ENCODE peak calls at places on chromosomes 5 and 9, in ten cellular contexts. T, E, U, C, M, A, F, I, Y and P are unnamed samples.

GRCh38 chr5:55276771-55277170 is 30.7 kb downstream of the DHX29 start:
- DNase-seq in T (no peak), E (peak; percentile 40), U (no peak), C (no peak), M (no peak), A (no peak), F (no peak), I (no peak), Y (no peak), P (no peak)

GRCh38 chr9:137029058-137029922 is 1.3 kb upstream of the ABCA2 start:
- DNase-seq in T (peak; percentile 86), E (peak; percentile 26), U (peak; percentile 88), C (no peak), M (peak; percentile 77), A (peak; percentile 53), F (peak; percentile 85), I (peak; percentile 88), Y (peak; percentile 89), P (peak; percentile 92)

GRCh38 chr5:80763211-80763610 is 108.4 kb upstream of the DHFR start:
- DNase-seq in T (no peak), E (peak; percentile 19), U (no peak), C (no peak), M (no peak), A (peak; percentile 74), F (no peak), I (no peak), Y (no peak), P (no peak)

GRCh38 chr5:72556351-72557146 is 49.3 kb upstream of the ZNF366 start:
- DNase-seq in T (peak; percentile 89), E (peak; percentile 61), U (peak; percentile 69), C (peak; percentile 5), M (peak; percentile 52), A (peak; percentile 8), F (peak; percentile 53), I (peak; percentile 82), Y (peak; percentile 41), P (no peak)

GRCh38 chr5:58259685-58260152 is 200.2 kb downstream of the PLK2 start:
- DNase-seq in T (no peak), E (peak; percentile 98), U (no peak), C (no peak), M (no peak), A (no peak), F (peak; percentile 46), I (no peak), Y (no peak), P (no peak)

GRCh38 chr5:140881889-140882590 is at the start of gene PCDHA13:
- DNase-seq in T (peak; percentile 57), E (no peak), U (no peak), C (no peak), M (no peak), A (no peak), F (no peak), I (no peak), Y (no peak), P (no peak)

GRCh38 chr5:139404484-139404840 is 573 bp upstream of the SPATA24 start:
- DNase-seq in T (no peak), E (no peak), U (no peak), C (no peak), M (no peak), A (no peak), F (no peak), I (no peak), Y (no peak), P (no peak)

GRCh38 chr9:131422241-131422792 is 28.4 kb downstream of the PRRC2B start:
- DNase-seq in T (no peak), E (no peak), U (no peak), C (no peak), M (peak; percentile 33), A (peak; percentile 82), F (no peak), I (peak; percentile 61), Y (peak; percentile 27), P (no peak)

GRCh38 chr9:77440057-77440456 is 208.1 kb downstream of the GNA14 start:
- DNase-seq in T (peak; percentile 51), E (peak; percentile 62), U (no peak), C (no peak), M (no peak), A (no peak), F (no peak), I (no peak), Y (no peak), P (no peak)

GRCh38 chr5:177397875-177398390 is 2.5 kb downstream of the PFN3 start:
- DNase-seq in T (no peak), E (no peak), U (no peak), C (no peak), M (no peak), A (no peak), F (no peak), I (no peak), Y (no peak), P (no peak)

GRCh38 chr9:1927546-1927945 is 87.6 kb upstream of the SMARCA2 start:
- DNase-seq in T (peak; percentile 71), E (no peak), U (no peak), C (no peak), M (no peak), A (no peak), F (no peak), I (no peak), Y (no peak), P (no peak)
- H3K4me1 ChIP-seq in T (peaks cover 12% of the 10 kb centered on the region), E (no peaks in the 10 kb centered on the region), U (no peaks in the 10 kb centered on the region), C (peaks cover 24% of the 10 kb centered on the region), M (no peaks in the 10 kb centered on the region), A (no peaks in the 10 kb centered on the region), F (no peaks in the 10 kb centered on the region), I (no peaks in the 10 kb centered on the region), Y (no peaks in the 10 kb centered on the region), P (peaks cover 2% of the 10 kb centered on the region)

DNA sequence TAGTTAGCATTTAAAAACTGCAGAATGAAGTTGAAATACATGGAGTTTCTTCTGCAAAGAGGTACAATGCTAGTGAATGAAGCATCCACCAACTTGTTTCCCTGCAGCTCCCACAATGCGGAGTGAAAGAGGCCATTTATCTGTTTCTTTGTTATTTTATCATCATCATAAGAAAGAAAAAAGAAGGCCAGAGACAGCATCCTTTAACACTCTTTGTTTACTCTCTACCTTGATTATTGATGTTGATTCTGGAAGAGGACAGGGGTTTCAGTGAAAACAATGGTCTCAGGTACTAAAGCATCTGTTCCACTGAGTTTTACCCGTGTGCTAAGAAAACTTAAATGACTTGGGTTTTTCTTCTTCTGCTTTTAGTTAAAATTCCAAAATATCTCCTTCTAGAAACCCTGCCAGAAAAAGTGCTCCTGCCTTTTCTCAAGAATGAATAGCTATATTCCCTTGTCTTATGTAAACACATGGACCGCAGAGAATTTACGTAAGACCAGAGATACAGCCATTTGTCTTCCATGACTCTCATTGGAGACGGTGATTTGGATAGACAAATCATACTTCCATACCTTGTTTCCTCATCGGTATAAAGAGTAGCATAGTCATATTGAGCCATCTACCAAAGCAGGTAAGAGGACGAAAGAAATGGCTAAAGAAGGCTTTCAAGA is 81.1 kb downstream of the EFNA5 start:
- DNase-seq in T (no peak), E (no peak), U (no peak), C (no peak), M (no peak), A (no peak), F (no peak), I (no peak), Y (no peak), P (no peak)
- H3K4me3 ChIP-seq in T (no peak overlapping the region), E (no peak overlapping the region), U (no peak overlapping the region), C (no peak overlapping the region), M (no peak overlapping the region), A (no peak overlapping the region), F (no peak overlapping the region), I (no peak overlapping the region), Y (no peak overlapping the region), P (no peak overlapping the region)

GRCh38 chr9:125931211-125931610 is 184.0 kb downstream of the PBX3 start:
- DNase-seq in T (no peak), E (no peak), U (no peak), C (no peak), M (no peak), A (no peak), F (no peak), I (no peak), Y (no peak), P (no peak)

GRCh38 chr9:125929846-125930245 is 182.7 kb downstream of the PBX3 start:
- DNase-seq in T (no peak), E (peak; percentile 66), U (no peak), C (no peak), M (no peak), A (no peak), F (no peak), I (no peak), Y (no peak), P (peak; percentile 36)

GRCh38 chr9:125932012-125932411 is 184.8 kb downstream of the PBX3 start:
- DNase-seq in T (no peak), E (peak; percentile 99), U (no peak), C (no peak), M (peak; percentile 39), A (peak; percentile 59), F (no peak), I (no peak), Y (peak; percentile 19), P (no peak)

DNA sequence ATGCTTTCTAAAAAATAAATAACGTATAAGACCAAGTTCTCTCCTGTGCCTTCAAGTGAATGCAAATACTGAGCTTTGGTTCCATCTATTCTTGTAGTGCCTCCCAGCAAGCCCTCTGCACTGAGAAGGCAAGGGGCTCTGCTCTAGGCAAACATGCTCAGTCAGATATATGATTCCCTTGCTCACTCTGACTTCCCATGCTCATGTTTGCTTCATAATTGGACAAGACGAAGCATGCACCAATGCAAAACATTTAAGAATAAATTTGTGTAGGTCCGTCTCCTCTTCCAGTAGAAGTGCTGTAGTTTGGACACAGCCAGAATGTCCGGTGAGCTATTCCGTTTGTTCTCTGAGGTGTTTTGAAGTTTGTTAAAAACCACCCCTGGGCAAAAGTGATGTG is 185.9 kb downstream of the PBX3 start:
- DNase-seq in T (no peak), E (no peak), U (no peak), C (no peak), M (no peak), A (no peak), F (no peak), I (no peak), Y (no peak), P (no peak)
- H3K9me3 ChIP-seq in T (no peaks in the 10 kb centered on the region), E (no peaks in the 10 kb centered on the region), U (no peaks in the 10 kb centered on the region), C (no peaks in the 10 kb centered on the region), M (no peaks in the 10 kb centered on the region), A (no peaks in the 10 kb centered on the region), F (no peaks in the 10 kb centered on the region), I (no peaks in the 10 kb centered on the region), Y (no peaks in the 10 kb centered on the region), P (no peaks in the 10 kb centered on the region)

GRCh38 chr9:85433046-85433445 is 308.7 kb downstream of the AGTPBP1 start:
- DNase-seq in T (no peak), E (no peak), U (no peak), C (no peak), M (no peak), A (no peak), F (no peak), I (no peak), Y (no peak), P (no peak)
- H3K4me1 ChIP-seq in T (no peaks in the 10 kb centered on the region), E (no peaks in the 10 kb centered on the region), U (no peaks in the 10 kb centered on the region), C (no peaks in the 10 kb centered on the region), M (no peaks in the 10 kb centered on the region), A (peaks cover 4% of the 10 kb centered on the region), F (no peaks in the 10 kb centered on the region), I (no peaks in the 10 kb centered on the region), Y (no peaks in the 10 kb centered on the region), P (peaks cover 4% of the 10 kb centered on the region)